ENCODE peak calls at places on chromosomes 16 and 17, in six cellular contexts. One of them, this sample, is unnamed.

GRCh38 chr16:314351-314750 is 31.4 kb downstream of the PDIA2 start:
- DNase-seq in GM12891: no peak
- DNase-seq in HepG2: no peak
- DNase-seq in K562: no peak
- DNase-seq in H1: no peak
- DNase-seq in GM12878: no peak
- DNase-seq in this sample: no peak

GRCh38 chr16:84829168-84829965 is 9.6 kb downstream of the CRISPLD2 start:
- DNase-seq in GM12891: no peak
- DNase-seq in HepG2: no peak
- DNase-seq in K562: no peak
- DNase-seq in H1: no peak
- DNase-seq in GM12878: no peak
- DNase-seq in this sample: no peak

GRCh38 chr17:29111816-29112499 is 68.2 kb downstream of the MYO18A start:
- DNase-seq in GM12891: peak
- DNase-seq in HepG2: peak
- DNase-seq in K562: peak
- DNase-seq in H1: no peak
- DNase-seq in GM12878: no peak
- DNase-seq in this sample: peak

GRCh38 chr17:10739341-10739905 is 9.6 kb upstream of the TMEM220 start:
- DNase-seq in GM12891: no peak
- DNase-seq in HepG2: no peak
- DNase-seq in K562: no peak
- DNase-seq in H1: no peak
- DNase-seq in GM12878: no peak
- DNase-seq in this sample: no peak

GRCh38 chr16:84959045-84959576 is 52.2 kb downstream of the ZDHHC7 start:
- DNase-seq in GM12891: no peak
- DNase-seq in HepG2: peak
- DNase-seq in K562: peak
- DNase-seq in H1: no peak
- DNase-seq in GM12878: no peak
- DNase-seq in this sample: no peak

GRCh38 chr16:83117810-83118209 is 491.0 kb downstream of the CDH13 start:
- DNase-seq in GM12891: no peak
- DNase-seq in HepG2: no peak
- DNase-seq in K562: no peak
- DNase-seq in H1: no peak
- DNase-seq in GM12878: no peak
- DNase-seq in this sample: no peak

GRCh38 chr16:27400751-27401620 is 988 bp upstream of the IL21R start:
- DNase-seq in GM12891: no peak
- DNase-seq in HepG2: no peak
- DNase-seq in K562: no peak
- DNase-seq in H1: no peak
- DNase-seq in GM12878: no peak
- DNase-seq in this sample: no peak

GRCh38 chr16:84577034-84577803 is 40.7 kb downstream of the COTL1 start:
- DNase-seq in GM12891: no peak
- DNase-seq in HepG2: no peak
- DNase-seq in K562: no peak
- DNase-seq in H1: no peak
- DNase-seq in GM12878: no peak
- DNase-seq in this sample: no peak

GRCh38 chr17:35291802-35292201 is 48.9 kb downstream of the SLFN5 start:
- DNase-seq in GM12891: no peak
- DNase-seq in HepG2: no peak
- DNase-seq in K562: no peak
- DNase-seq in H1: no peak
- DNase-seq in GM12878: no peak
- DNase-seq in this sample: no peak

GRCh38 chr16:20727181-20727580 is 14.4 kb downstream of the THUMPD1 start:
- DNase-seq in GM12891: no peak
- DNase-seq in HepG2: no peak
- DNase-seq in K562: no peak
- DNase-seq in H1: no peak
- DNase-seq in GM12878: no peak
- DNase-seq in this sample: no peak

GRCh38 chr16:20729141-20729540 is 12.5 kb downstream of the THUMPD1 start:
- DNase-seq in GM12891: no peak
- DNase-seq in HepG2: no peak
- DNase-seq in K562: no peak
- DNase-seq in H1: no peak
- DNase-seq in GM12878: no peak
- DNase-seq in this sample: no peak

DNA sequence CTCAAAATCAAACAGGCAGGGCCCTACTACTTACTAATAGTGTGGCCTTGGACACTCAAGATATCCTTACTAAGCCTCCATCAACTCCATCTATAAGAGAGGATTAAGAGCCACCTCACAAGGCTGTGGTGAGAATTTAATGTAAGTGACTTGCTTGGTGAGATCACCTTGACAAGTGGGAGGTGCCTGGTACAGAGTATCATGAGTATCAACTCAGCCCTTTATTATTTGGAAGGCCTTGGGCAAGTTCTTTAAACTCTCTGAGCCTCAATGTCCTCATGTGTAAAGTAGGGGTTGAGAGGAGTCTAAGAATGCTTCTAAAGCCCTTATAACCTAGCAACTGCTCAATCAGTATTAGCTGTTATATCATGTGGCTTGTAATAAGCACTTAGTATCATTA is 15.0 kb downstream of the THUMPD1 start:
- DNase-seq in GM12891: no peak
- DNase-seq in HepG2: no peak
- DNase-seq in K562: no peak
- DNase-seq in H1: no peak
- DNase-seq in GM12878: no peak
- DNase-seq in this sample: no peak
- TF ChIP-seq TAF1 in GM12891: no peak
- TF ChIP-seq TAF1 in HepG2: no peak
- TF ChIP-seq TAF1 in K562: no peak
- TF ChIP-seq TAF1 in H1: no peak
- TF ChIP-seq TAF1 in GM12878: no peak
- TF ChIP-seq TAF1 in this sample: no peak

GRCh38 chr17:36935681-36936454 is 1.4 kb upstream of the LHX1 start:
- DNase-seq in GM12891: no peak
- DNase-seq in HepG2: no peak
- DNase-seq in K562: peak
- DNase-seq in H1: no peak
- DNase-seq in GM12878: no peak
- DNase-seq in this sample: no peak
- TF ChIP-seq POLR2A in GM12891: no peak
- TF ChIP-seq POLR2A in HepG2: no peak
- TF ChIP-seq POLR2A in K562: no peak
- TF ChIP-seq POLR2A in H1: no peak
- TF ChIP-seq POLR2A in GM12878: no peak
- TF ChIP-seq POLR2A in this sample: no peak

GRCh38 chr16:81445926-81446317 is 1.3 kb downstream of the CMIP start:
- DNase-seq in GM12891: no peak
- DNase-seq in HepG2: no peak
- DNase-seq in K562: no peak
- DNase-seq in H1: no peak
- DNase-seq in GM12878: no peak
- DNase-seq in this sample: no peak
- TF ChIP-seq POLR2AphosphoS5 in GM12891: no peak
- TF ChIP-seq POLR2AphosphoS5 in HepG2: no peak
- TF ChIP-seq POLR2AphosphoS5 in K562: no peak
- TF ChIP-seq POLR2AphosphoS5 in H1: no peak
- TF ChIP-seq POLR2AphosphoS5 in GM12878: no peak
- TF ChIP-seq POLR2AphosphoS5 in this sample: no peak

GRCh38 chr17:79696159-79696982 is 34.4 kb upstream of the ENPP7 start:
- DNase-seq in GM12891: no peak
- DNase-seq in HepG2: no peak
- DNase-seq in K562: no peak
- DNase-seq in H1: no peak
- DNase-seq in GM12878: no peak
- DNase-seq in this sample: no peak
- TF ChIP-seq TAF1 in GM12891: no peak
- TF ChIP-seq TAF1 in HepG2: no peak
- TF ChIP-seq TAF1 in K562: no peak
- TF ChIP-seq TAF1 in H1: no peak
- TF ChIP-seq TAF1 in GM12878: no peak
- TF ChIP-seq TAF1 in this sample: no peak

DNA sequence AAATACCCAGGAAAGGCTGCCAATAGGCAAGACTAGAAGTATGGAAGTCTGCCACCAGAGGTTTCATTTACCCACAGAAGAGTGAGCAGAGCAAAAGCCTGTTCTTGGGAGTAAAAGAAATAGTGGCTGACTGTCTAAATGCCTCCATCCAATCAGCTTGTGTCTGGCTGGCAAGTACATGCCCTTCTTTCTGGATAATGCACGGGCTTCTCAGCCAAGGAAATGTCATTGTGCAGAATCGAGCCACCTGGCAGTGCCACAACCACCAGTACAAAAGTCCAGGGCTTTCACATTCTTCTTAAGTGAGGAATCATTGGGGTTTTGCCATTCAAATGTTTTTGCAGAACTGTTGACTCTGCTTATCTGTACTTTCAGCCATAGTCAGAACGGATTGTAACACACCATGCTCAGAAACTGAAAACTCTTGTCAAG is 10.1 kb upstream of the ERCC4 start:
- DNase-seq in GM12891: no peak
- DNase-seq in HepG2: peak
- DNase-seq in K562: no peak
- DNase-seq in H1: no peak
- DNase-seq in GM12878: no peak
- DNase-seq in this sample: no peak
- TF ChIP-seq POLR2A in GM12891: no peak
- TF ChIP-seq POLR2A in HepG2: no peak
- TF ChIP-seq POLR2A in K562: no peak
- TF ChIP-seq POLR2A in H1: no peak
- TF ChIP-seq POLR2A in GM12878: no peak
- TF ChIP-seq POLR2A in this sample: no peak

DNA sequence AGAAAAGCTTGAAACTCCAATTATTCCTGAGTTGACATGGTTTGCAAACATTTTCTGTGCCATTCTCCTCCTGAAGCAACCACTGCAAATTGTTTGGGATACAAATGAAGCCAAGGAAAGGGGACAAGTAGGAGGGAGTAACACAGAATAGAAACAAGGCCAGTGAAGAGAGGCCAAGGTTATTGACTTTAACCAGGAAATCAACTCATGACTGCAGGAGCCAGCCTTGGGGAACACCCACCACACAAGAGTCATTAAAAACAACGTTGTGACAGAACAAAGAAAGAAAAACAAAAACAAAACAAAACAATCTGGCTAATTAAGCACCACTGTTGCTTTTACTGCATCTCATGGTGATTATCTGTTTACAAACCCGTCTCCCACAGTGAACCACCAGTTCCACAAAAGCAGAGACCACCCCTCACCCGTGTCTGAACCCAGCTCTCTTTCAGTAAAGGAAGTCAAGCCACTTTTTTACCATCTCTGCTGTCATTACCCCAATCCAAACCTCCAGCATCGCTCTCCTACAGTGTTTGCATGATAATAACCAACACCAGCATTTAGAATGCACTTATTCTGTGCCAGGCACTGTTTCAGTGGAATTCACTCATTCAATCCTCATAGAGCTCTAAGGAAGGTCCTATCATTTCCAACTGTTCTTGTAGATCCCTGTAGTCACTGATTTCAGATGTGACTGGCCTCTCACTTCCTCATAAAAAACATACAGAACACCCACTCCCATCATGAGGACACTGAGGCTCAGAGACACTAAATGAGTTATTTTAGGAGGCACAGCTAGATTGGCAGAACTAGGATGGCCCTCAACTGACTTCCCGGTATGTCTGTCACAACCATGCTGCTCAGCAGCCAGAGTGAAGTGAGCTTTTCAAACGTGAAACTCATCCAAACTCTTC is 2.0 kb downstream of the ZDHHC1 start:
- DNase-seq in GM12891: no peak
- DNase-seq in HepG2: no peak
- DNase-seq in K562: no peak
- DNase-seq in H1: no peak
- DNase-seq in GM12878: no peak
- DNase-seq in this sample: no peak
- TF ChIP-seq POLR2AphosphoS5 in GM12891: no peak
- TF ChIP-seq POLR2AphosphoS5 in HepG2: no peak
- TF ChIP-seq POLR2AphosphoS5 in K562: no peak
- TF ChIP-seq POLR2AphosphoS5 in H1: no peak
- TF ChIP-seq POLR2AphosphoS5 in GM12878: no peak
- TF ChIP-seq POLR2AphosphoS5 in this sample: no peak

DNA sequence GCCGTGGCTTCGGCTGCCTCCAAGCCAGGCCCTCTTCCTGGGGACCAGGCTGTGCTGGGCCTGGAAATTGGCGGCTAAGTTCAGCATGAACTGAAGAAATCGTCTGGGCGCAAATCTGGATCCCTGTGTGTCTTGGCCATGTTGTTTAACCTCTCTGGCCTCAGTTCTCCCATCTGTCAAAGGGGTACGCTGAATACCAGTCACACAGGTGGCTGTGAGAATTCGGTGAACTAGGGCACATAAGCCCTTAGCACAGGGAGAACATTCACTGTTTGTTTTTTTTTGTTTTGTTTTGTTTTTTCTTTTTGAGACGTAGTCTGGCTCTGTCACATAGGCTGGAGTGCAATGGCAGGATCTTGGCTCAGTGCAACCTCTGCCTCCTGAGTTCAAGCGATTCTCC is 19.0 kb downstream of the LASP1 start:
- DNase-seq in GM12891: no peak
- DNase-seq in HepG2: no peak
- DNase-seq in K562: no peak
- DNase-seq in H1: no peak
- DNase-seq in GM12878: no peak
- DNase-seq in this sample: no peak
- TF ChIP-seq TAF1 in GM12891: no peak
- TF ChIP-seq TAF1 in HepG2: no peak
- TF ChIP-seq TAF1 in K562: no peak
- TF ChIP-seq TAF1 in H1: no peak
- TF ChIP-seq TAF1 in GM12878: no peak
- TF ChIP-seq TAF1 in this sample: no peak

GRCh38 chr17:17839792-17840707 is 3.3 kb upstream of the SREBF1 start:
- DNase-seq in GM12891: peak
- DNase-seq in HepG2: peak
- DNase-seq in K562: peak
- DNase-seq in H1: peak
- DNase-seq in GM12878: no peak
- DNase-seq in this sample: peak
- TF ChIP-seq POLR2A in GM12891: peak
- TF ChIP-seq POLR2A in HepG2: peak
- TF ChIP-seq POLR2A in K562: peak
- TF ChIP-seq POLR2A in H1: peak
- TF ChIP-seq POLR2A in GM12878: peak
- TF ChIP-seq POLR2A in this sample: peak